ENCODE peak calls at places on chromosomes 5 and 9, in six cellular contexts. A is ovary, K is foreskin fibroblast, Z is cardiac muscle cell, D is psoas muscle, X is GM10248. C is an unnamed sample.

GRCh38 chr9:127074561-127075548 is 47.6 kb downstream of the ANGPTL2 start:
- DNase-seq in A (no peak), K (no peak), Z (no peak), D (no peak), X (no peak), C (no peak)

GRCh38 chr9:31393240-31393639 is 991.2 kb upstream of the ACO1 start:
- DNase-seq in A (no peak), K (no peak), Z (peak; percentile 10), D (no peak), X (no peak), C (no peak)

GRCh38 chr9:78821126-78821822 is 524.3 kb downstream of the PSAT1 start:
- DNase-seq in A (no peak), K (peak; percentile 58), Z (peak; percentile 30), D (no peak), X (peak; percentile 30), C (peak; percentile 50)

GRCh38 chr9:135468866-135469521 is 10.6 kb upstream of the PPP1R26 start:
- DNase-seq in A (no peak), K (peak; percentile 79), Z (peak; percentile 29), D (no peak), X (no peak), C (no peak)

GRCh38 chr5:65482727-65483473 is 1.2 kb upstream of the ADAMTS6 start:
- DNase-seq in A (peak; percentile 22), K (peak; percentile 70), Z (peak; percentile 76), D (no peak), X (no peak), C (peak; percentile 33)

GRCh38 chr9:86246752-86247161 is 12.7 kb downstream of the C9orf153 start:
- DNase-seq in A (no peak), K (no peak), Z (peak; percentile 25), D (no peak), X (peak; percentile 45), C (peak; percentile 40)

GRCh38 chr5:163369986-163370385 is 67.4 kb upstream of the CCNG1 start:
- DNase-seq in A (no peak), K (no peak), Z (peak; percentile 19), D (no peak), X (no peak), C (no peak)

GRCh38 chr5:139677404-139678282 is 29.5 kb downstream of the CXXC5 start:
- DNase-seq in A (no peak), K (peak; percentile 68), Z (no peak), D (no peak), X (no peak), C (no peak)

GRCh38 chr5:152271420-152271819 is 133.7 kb downstream of the NMUR2 start:
- DNase-seq in A (no peak), K (no peak), Z (peak; percentile 17), D (no peak), X (no peak), C (peak; percentile 3)

GRCh38 chr5:143454936-143455516 is 51.5 kb upstream of the NR3C1 start:
- DNase-seq in A (no peak), K (no peak), Z (no peak), D (no peak), X (no peak), C (no peak)

GRCh38 chr5:75707911-75708509 is 9.2 kb downstream of the POC5 start:
- DNase-seq in A (no peak), K (peak; percentile 10), Z (no peak), D (no peak), X (no peak), C (no peak)

GRCh38 chr9:137311171-137311970 is 9.3 kb upstream of the NRARP start:
- DNase-seq in A (no peak), K (no peak), Z (no peak), D (no peak), X (no peak), C (no peak)

GRCh38 chr5:65120371-65120967 is 351.7 kb downstream of the CWC27 start:
- DNase-seq in A (no peak), K (no peak), Z (no peak), D (no peak), X (no peak), C (no peak)

GRCh38 chr5:76622973-76623596 is at the start of gene F2RL2:
- DNase-seq in A (no peak), K (peak; percentile 89), Z (peak; percentile 80), D (no peak), X (no peak), C (no peak)

GRCh38 chr9:3497406-3497805 is 28.4 kb downstream of the RFX3 start:
- DNase-seq in A (no peak), K (peak; percentile 22), Z (peak; percentile 36), D (no peak), X (no peak), C (no peak)

GRCh38 chr9:100427366-100428263 is 672 bp downstream of the MSANTD3 start:
- DNase-seq in A (peak; percentile 56), K (peak; percentile 82), Z (peak; percentile 59), D (peak; percentile 54), X (no peak), C (no peak)

GRCh38 chr9:128916204-128916603 is 4.6 kb upstream of the PHYHD1 start:
- DNase-seq in A (no peak), K (peak; percentile 79), Z (no peak), D (peak; percentile 75), X (no peak), C (no peak)

GRCh38 chr5:171927345-171927941 is 79.0 kb downstream of the FBXW11 start:
- DNase-seq in A (no peak), K (peak; percentile 45), Z (peak; percentile 17), D (no peak), X (no peak), C (no peak)
- TF ChIP-seq CTCF in A (no peak), K (peak; percentile 34), Z (peak; percentile 47), D (no peak), X (no peak), C (peak; percentile 29)

DNA sequence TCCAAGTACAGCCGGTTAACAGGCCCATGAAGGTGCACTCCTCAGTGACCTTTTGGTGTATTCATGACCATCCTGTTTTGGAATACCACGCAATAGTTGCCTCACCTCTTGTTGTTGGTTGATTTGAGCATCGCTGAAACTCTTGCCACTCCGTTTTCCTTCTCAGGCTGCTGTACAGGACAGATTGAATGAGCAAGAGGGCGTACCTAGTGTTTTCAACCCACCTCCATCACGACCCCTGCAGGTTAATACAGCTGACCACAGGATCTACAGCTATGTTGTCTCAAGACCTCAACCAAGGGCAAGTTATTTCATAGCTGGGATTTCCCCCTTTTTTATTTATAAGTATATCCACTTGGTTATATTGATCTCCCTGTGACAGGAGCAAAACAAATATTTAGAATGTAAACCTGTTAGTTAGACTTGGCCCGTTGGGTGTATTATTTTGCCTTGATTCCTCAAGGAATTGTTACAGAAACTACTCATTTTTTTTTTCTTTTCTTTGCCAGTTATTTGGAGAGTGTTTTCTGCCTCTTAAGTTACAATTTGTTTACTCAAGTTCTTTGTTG is 38.1 kb downstream of the FAF2 start:
- DNase-seq in A (no peak), K (no peak), Z (no peak), D (no peak), X (no peak), C (no peak)
- TF ChIP-seq CTCF in A (no peak), K (no peak), Z (no peak), D (no peak), X (no peak), C (no peak)

DNA sequence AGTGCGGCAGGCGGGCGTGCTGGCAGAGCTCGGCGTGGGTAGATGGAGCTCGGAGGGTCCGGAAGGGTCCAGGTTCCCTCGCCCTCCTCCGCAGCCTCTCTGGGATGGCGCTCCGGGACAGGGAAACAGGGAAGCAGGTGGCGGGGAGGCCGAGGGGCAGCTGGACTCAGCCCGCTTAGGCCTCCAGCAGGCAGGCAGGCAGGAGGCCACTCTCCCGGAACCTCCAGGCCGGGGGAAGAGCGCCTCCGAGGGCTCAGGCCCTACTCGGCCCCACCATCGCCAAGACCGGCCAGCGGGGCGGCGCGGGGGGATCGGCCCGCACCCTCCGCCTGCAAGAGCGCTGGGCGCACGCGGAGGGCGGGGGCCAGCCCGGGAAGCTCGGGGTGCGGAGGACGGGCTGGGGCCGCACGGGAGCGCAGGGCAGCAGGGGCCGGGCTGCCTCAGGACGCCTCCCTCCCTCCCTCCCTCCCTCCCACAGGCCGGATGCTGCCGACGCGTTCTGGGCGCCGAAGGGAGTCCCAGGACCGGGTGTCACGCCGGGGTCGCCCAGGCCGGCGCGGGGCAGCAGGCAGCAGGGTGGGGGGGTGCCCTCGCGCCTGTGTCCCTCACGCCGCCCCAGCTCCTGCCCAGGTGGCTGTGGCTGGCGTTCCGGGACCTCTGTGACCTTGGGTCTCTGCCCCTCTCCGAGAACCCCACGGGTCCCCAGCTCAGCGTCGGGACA is 977 bp downstream of the MGAT4B start:
- DNase-seq in A (peak; percentile 47), K (peak; percentile 83), Z (peak; percentile 60), D (peak; percentile 54), X (peak; percentile 73), C (peak; percentile 88)
- TF ChIP-seq CTCF in A (no peak), K (no peak), Z (no peak), D (no peak), X (no peak), C (no peak)

GRCh38 chr5:37886207-37886905 is 46.5 kb upstream of the GDNF start:
- DNase-seq in A (peak; percentile 21), K (peak; percentile 31), Z (peak; percentile 29), D (no peak), X (no peak), C (no peak)
- TF ChIP-seq CTCF in A (no peak), K (no peak), Z (no peak), D (no peak), X (no peak), C (no peak)

GRCh38 chr5:155023320-155023719 is 9.8 kb downstream of the KIF4B start:
- DNase-seq in A (no peak), K (no peak), Z (no peak), D (no peak), X (no peak), C (no peak)

GRCh38 chr5:155029240-155029639 is 15.7 kb downstream of the KIF4B start:
- DNase-seq in A (no peak), K (no peak), Z (no peak), D (no peak), X (no peak), C (no peak)

GRCh38 chr5:155024015-155024414 is 10.5 kb downstream of the KIF4B start:
- DNase-seq in A (no peak), K (no peak), Z (no peak), D (no peak), X (no peak), C (no peak)

GRCh38 chr5:155025890-155026289 is 12.3 kb downstream of the KIF4B start:
- DNase-seq in A (no peak), K (no peak), Z (no peak), D (no peak), X (no peak), C (no peak)

DNA sequence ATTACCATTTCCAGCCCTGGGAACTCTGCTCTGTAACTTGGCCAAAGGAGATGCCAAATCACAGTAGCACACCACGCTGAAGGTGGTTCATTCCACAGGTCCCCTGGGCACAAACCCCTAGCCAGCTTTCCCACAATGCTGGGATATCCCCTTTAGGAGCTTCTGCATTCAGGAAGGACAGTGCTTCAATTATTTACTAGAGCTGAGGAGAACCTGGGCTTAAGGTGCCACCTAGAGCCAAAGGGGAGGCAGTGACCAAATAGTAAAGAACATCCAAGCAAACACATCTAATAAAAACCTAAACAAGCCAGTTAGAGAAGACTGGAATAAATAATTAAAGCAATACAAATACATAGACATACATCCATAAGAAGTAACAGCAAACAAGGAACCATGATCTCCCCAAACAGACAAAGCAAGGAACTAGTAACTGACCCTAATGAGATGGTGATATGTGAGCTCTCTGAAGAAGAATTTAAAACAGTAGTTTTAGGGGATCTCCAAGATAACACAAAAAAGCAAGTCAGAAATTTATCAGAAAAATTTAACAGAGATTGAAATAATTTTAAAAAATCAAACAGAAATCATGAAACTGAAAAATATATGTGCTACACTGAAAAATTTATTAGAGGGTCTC is 14.6 kb downstream of the KIF4B start:
- DNase-seq in A (no peak), K (no peak), Z (peak; percentile 24), D (no peak), X (no peak), C (no peak)
- TF ChIP-seq CTCF in A (no peak), K (peak; percentile 20), Z (peak; percentile 34), D (no peak), X (no peak), C (peak; percentile 36)